ENCODE peak calls at places on chromosome 10, in ten cellular contexts. One of them, this sample, is unnamed.

GRCh38 chr10:9076066-9076465 is 1021.6 kb downstream of the GATA3 start:
- DNase-seq in K562: no peak
- DNase-seq in suprapubic skin: no peak
- DNase-seq in HCT116: no peak
- DNase-seq in breast epithelium: no peak
- DNase-seq in HL-60: no peak
- DNase-seq in spleen: no peak
- DNase-seq in stomach: no peak
- DNase-seq in H1: no peak
- DNase-seq in HepG2: no peak
- DNase-seq in this sample: no peak

GRCh38 chr10:9188022-9188810 is 1133.7 kb downstream of the GATA3 start:
- DNase-seq in suprapubic skin: no peak
- DNase-seq in breast epithelium: no peak
- DNase-seq in HL-60: no peak
- DNase-seq in H1: no peak
- DNase-seq in K562: no peak
- DNase-seq in stomach: no peak
- DNase-seq in HepG2: no peak
- DNase-seq in HCT116: no peak
- DNase-seq in spleen: no peak
- DNase-seq in this sample: no peak

GRCh38 chr10:89373916-89374711 is 3.7 kb upstream of the IFIT1B start:
- DNase-seq in H1: no peak
- DNase-seq in HL-60: no peak
- DNase-seq in HepG2: peak
- DNase-seq in stomach: peak
- DNase-seq in spleen: no peak
- DNase-seq in K562: peak
- DNase-seq in breast epithelium: peak
- DNase-seq in HCT116: no peak
- DNase-seq in suprapubic skin: peak
- DNase-seq in this sample: peak

GRCh38 chr10:132889556-132889955 is 52.8 kb downstream of the CFAP46 start:
- DNase-seq in stomach: no peak
- DNase-seq in HCT116: no peak
- DNase-seq in HL-60: no peak
- DNase-seq in suprapubic skin: peak
- DNase-seq in breast epithelium: peak
- DNase-seq in HepG2: no peak
- DNase-seq in H1: no peak
- DNase-seq in spleen: peak
- DNase-seq in K562: no peak
- DNase-seq in this sample: no peak

GRCh38 chr10:92691591-92692084 is 1.9 kb downstream of the HHEX start:
- DNase-seq in HL-60: peak
- DNase-seq in stomach: peak
- DNase-seq in suprapubic skin: peak
- DNase-seq in HCT116: no peak
- DNase-seq in spleen: peak
- DNase-seq in K562: peak
- DNase-seq in breast epithelium: no peak
- DNase-seq in H1: no peak
- DNase-seq in HepG2: no peak
- DNase-seq in this sample: peak

GRCh38 chr10:120460776-120461175 is 3.7 kb downstream of the PLPP4 start:
- DNase-seq in stomach: no peak
- DNase-seq in H1: no peak
- DNase-seq in K562: peak
- DNase-seq in spleen: no peak
- DNase-seq in breast epithelium: no peak
- DNase-seq in HL-60: no peak
- DNase-seq in HepG2: no peak
- DNase-seq in suprapubic skin: no peak
- DNase-seq in HCT116: no peak
- DNase-seq in this sample: no peak

GRCh38 chr10:30562787-30563186 is 66.8 kb downstream of the LYZL2 start:
- DNase-seq in stomach: no peak
- DNase-seq in spleen: no peak
- DNase-seq in H1: no peak
- DNase-seq in HepG2: no peak
- DNase-seq in suprapubic skin: no peak
- DNase-seq in HL-60: no peak
- DNase-seq in breast epithelium: no peak
- DNase-seq in K562: no peak
- DNase-seq in HCT116: no peak
- DNase-seq in this sample: no peak

GRCh38 chr10:72061491-72061890 is 26.9 kb downstream of the SPOCK2 start:
- DNase-seq in HepG2: no peak
- DNase-seq in HL-60: no peak
- DNase-seq in breast epithelium: no peak
- DNase-seq in suprapubic skin: no peak
- DNase-seq in HCT116: no peak
- DNase-seq in H1: no peak
- DNase-seq in stomach: no peak
- DNase-seq in spleen: no peak
- DNase-seq in K562: peak
- DNase-seq in this sample: no peak

GRCh38 chr10:79948976-79949722 is at the start of gene SFTPD:
- DNase-seq in HepG2: no peak
- DNase-seq in breast epithelium: no peak
- DNase-seq in K562: no peak
- DNase-seq in spleen: no peak
- DNase-seq in stomach: no peak
- DNase-seq in suprapubic skin: no peak
- DNase-seq in HCT116: no peak
- DNase-seq in HL-60: peak
- DNase-seq in H1: no peak
- DNase-seq in this sample: no peak

GRCh38 chr10:14412624-14413023 is 81.9 kb upstream of the FRMD4A start:
- DNase-seq in H1: no peak
- DNase-seq in suprapubic skin: no peak
- DNase-seq in HL-60: no peak
- DNase-seq in HCT116: no peak
- DNase-seq in breast epithelium: no peak
- DNase-seq in stomach: no peak
- DNase-seq in HepG2: no peak
- DNase-seq in spleen: no peak
- DNase-seq in K562: no peak
- DNase-seq in this sample: no peak

GRCh38 chr10:51876979-51877378 is 177.6 kb upstream of the CSTF2T start:
- DNase-seq in H1: no peak
- DNase-seq in breast epithelium: no peak
- DNase-seq in K562: no peak
- DNase-seq in spleen: no peak
- DNase-seq in HepG2: no peak
- DNase-seq in stomach: no peak
- DNase-seq in HL-60: no peak
- DNase-seq in suprapubic skin: no peak
- DNase-seq in HCT116: no peak
- DNase-seq in this sample: no peak

DNA sequence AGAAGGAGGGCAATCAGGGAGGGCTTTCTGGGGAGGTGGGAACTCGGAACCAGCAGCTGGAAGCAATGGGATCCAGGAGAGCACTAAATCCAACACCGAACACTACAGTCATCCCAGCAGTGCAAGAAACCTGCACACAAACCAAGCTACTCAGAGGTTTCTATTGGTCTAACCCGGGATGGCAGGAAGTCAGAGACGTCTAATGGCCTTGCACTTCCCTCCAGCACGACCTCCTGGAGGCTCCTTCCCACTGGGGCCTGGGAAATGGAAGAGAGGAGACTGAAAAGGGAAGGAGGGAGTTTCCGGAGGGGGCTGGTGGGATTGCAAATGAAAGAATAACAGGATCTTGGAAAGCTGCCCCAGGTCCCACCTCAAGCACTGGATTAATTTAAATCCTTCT is 56.3 kb downstream of the TEX36 start:
- DNase-seq in breast epithelium: no peak
- DNase-seq in stomach: no peak
- DNase-seq in suprapubic skin: no peak
- DNase-seq in HL-60: no peak
- DNase-seq in K562: no peak
- DNase-seq in H1: no peak
- DNase-seq in spleen: no peak
- DNase-seq in HCT116: no peak
- DNase-seq in HepG2: no peak
- DNase-seq in this sample: no peak
- TF ChIP-seq POLR2AphosphoS5 in breast epithelium: no peak
- TF ChIP-seq POLR2AphosphoS5 in stomach: no peak
- TF ChIP-seq POLR2AphosphoS5 in suprapubic skin: no peak
- TF ChIP-seq POLR2AphosphoS5 in HL-60: no peak
- TF ChIP-seq POLR2AphosphoS5 in K562: no peak
- TF ChIP-seq POLR2AphosphoS5 in H1: no peak
- TF ChIP-seq POLR2AphosphoS5 in spleen: no peak
- TF ChIP-seq POLR2AphosphoS5 in HCT116: no peak
- TF ChIP-seq POLR2AphosphoS5 in HepG2: no peak
- TF ChIP-seq POLR2AphosphoS5 in this sample: no peak

GRCh38 chr10:60942604-60943269 is 1.2 kb downstream of the RHOBTB1 start:
- DNase-seq in spleen: peak
- DNase-seq in breast epithelium: no peak
- DNase-seq in HCT116: no peak
- DNase-seq in H1: no peak
- DNase-seq in HL-60: peak
- DNase-seq in suprapubic skin: peak
- DNase-seq in stomach: peak
- DNase-seq in HepG2: no peak
- DNase-seq in K562: peak
- DNase-seq in this sample: peak
- TF ChIP-seq POLR2AphosphoS5 in spleen: no peak
- TF ChIP-seq POLR2AphosphoS5 in breast epithelium: no peak
- TF ChIP-seq POLR2AphosphoS5 in HCT116: no peak
- TF ChIP-seq POLR2AphosphoS5 in H1: no peak
- TF ChIP-seq POLR2AphosphoS5 in HL-60: no peak
- TF ChIP-seq POLR2AphosphoS5 in suprapubic skin: no peak
- TF ChIP-seq POLR2AphosphoS5 in stomach: no peak
- TF ChIP-seq POLR2AphosphoS5 in HepG2: no peak
- TF ChIP-seq POLR2AphosphoS5 in K562: no peak
- TF ChIP-seq POLR2AphosphoS5 in this sample: no peak

GRCh38 chr10:114303556-114303955 is 64.5 kb downstream of the VWA2 start:
- DNase-seq in K562: no peak
- DNase-seq in HL-60: no peak
- DNase-seq in H1: no peak
- DNase-seq in suprapubic skin: peak
- DNase-seq in stomach: no peak
- DNase-seq in spleen: peak
- DNase-seq in HepG2: no peak
- DNase-seq in HCT116: no peak
- DNase-seq in breast epithelium: no peak
- DNase-seq in this sample: no peak

GRCh38 chr10:114301951-114302710 is 63.1 kb downstream of the VWA2 start:
- DNase-seq in suprapubic skin: peak
- DNase-seq in spleen: peak
- DNase-seq in H1: no peak
- DNase-seq in HL-60: no peak
- DNase-seq in HepG2: no peak
- DNase-seq in stomach: no peak
- DNase-seq in HCT116: no peak
- DNase-seq in breast epithelium: no peak
- DNase-seq in K562: no peak
- DNase-seq in this sample: no peak

GRCh38 chr10:114305521-114305925 is 66.5 kb downstream of the VWA2 start:
- DNase-seq in HCT116: no peak
- DNase-seq in breast epithelium: no peak
- DNase-seq in spleen: peak
- DNase-seq in K562: no peak
- DNase-seq in H1: no peak
- DNase-seq in stomach: no peak
- DNase-seq in HepG2: no peak
- DNase-seq in suprapubic skin: peak
- DNase-seq in HL-60: no peak
- DNase-seq in this sample: no peak

GRCh38 chr10:114304566-114305421 is 65.7 kb downstream of the VWA2 start:
- DNase-seq in HL-60: peak
- DNase-seq in HCT116: no peak
- DNase-seq in K562: no peak
- DNase-seq in stomach: peak
- DNase-seq in breast epithelium: no peak
- DNase-seq in HepG2: no peak
- DNase-seq in suprapubic skin: peak
- DNase-seq in H1: no peak
- DNase-seq in spleen: peak
- DNase-seq in this sample: peak

DNA sequence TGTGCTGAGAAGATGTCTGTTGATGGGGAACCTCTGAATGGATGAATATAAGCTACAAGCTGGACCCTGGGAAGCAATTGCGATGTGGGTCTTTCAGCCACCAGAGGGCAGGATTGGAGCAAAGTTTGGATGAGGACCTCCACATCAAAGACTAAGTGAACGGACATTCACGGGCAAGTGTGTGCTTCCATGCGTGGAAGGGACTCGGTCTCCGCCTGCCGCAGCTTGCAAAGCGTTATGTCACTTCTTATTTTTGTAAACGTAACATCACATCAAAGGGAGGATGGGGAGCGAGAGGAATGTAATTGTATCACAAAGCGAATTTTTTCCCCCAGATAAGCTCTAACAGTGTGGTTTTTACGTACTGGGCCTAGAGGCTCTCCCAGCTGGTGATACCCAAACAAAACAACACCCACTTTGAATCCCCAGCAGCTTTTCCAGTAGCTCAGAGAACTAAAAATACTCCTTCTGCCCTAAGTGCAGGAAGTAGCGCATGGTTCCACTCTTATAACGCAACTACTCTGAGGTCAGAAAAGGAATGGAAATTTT is 65.0 kb downstream of the VWA2 start:
- DNase-seq in breast epithelium: peak
- DNase-seq in HCT116: peak
- DNase-seq in spleen: peak
- DNase-seq in H1: no peak
- DNase-seq in stomach: peak
- DNase-seq in HL-60: peak
- DNase-seq in HepG2: peak
- DNase-seq in K562: peak
- DNase-seq in suprapubic skin: peak
- DNase-seq in this sample: peak
- TF ChIP-seq POLR2AphosphoS5 in breast epithelium: no peak
- TF ChIP-seq POLR2AphosphoS5 in HCT116: no peak
- TF ChIP-seq POLR2AphosphoS5 in spleen: no peak
- TF ChIP-seq POLR2AphosphoS5 in H1: no peak
- TF ChIP-seq POLR2AphosphoS5 in stomach: no peak
- TF ChIP-seq POLR2AphosphoS5 in HL-60: no peak
- TF ChIP-seq POLR2AphosphoS5 in HepG2: no peak
- TF ChIP-seq POLR2AphosphoS5 in K562: no peak
- TF ChIP-seq POLR2AphosphoS5 in suprapubic skin: no peak
- TF ChIP-seq POLR2AphosphoS5 in this sample: no peak

DNA sequence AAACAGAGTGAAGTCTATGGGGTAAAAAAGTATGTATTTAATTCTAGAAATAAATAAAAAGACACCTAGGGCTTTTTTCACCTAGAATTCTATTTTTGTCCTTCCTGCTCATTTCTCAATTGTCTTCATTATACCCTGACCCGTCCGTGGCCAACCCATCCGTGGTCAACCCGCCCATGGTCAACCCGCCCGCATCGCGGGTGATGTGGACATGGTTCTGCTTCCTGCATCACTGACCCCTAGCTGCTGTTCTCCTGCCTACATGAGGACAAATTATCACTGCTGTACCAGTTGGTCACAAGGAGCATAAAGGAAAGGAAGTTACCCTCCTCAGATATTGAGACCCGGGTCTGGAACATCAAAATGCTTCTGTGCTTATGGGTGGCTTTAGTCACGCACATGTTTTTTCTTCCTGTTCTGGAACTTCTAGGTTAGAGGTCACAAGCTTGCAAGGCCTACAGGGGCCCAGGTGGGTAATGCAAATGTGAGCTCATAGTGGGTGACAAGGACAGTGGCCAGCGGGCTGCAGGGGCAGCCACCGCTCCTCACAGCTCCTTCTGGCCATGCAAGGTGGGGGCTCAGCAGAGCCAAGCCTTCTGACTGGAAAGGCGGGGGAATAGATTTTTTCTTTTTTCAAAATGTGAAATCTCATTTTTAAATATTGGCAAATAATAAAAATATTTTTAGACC is 15.5 kb downstream of the CAMK2G start:
- DNase-seq in stomach: no peak
- DNase-seq in HCT116: no peak
- DNase-seq in spleen: no peak
- DNase-seq in suprapubic skin: no peak
- DNase-seq in breast epithelium: no peak
- DNase-seq in HepG2: no peak
- DNase-seq in K562: no peak
- DNase-seq in H1: no peak
- DNase-seq in HL-60: no peak
- DNase-seq in this sample: no peak
- TF ChIP-seq POLR2AphosphoS5 in stomach: no peak
- TF ChIP-seq POLR2AphosphoS5 in HCT116: no peak
- TF ChIP-seq POLR2AphosphoS5 in spleen: no peak
- TF ChIP-seq POLR2AphosphoS5 in suprapubic skin: no peak
- TF ChIP-seq POLR2AphosphoS5 in breast epithelium: no peak
- TF ChIP-seq POLR2AphosphoS5 in HepG2: no peak
- TF ChIP-seq POLR2AphosphoS5 in K562: no peak
- TF ChIP-seq POLR2AphosphoS5 in H1: no peak
- TF ChIP-seq POLR2AphosphoS5 in HL-60: no peak
- TF ChIP-seq POLR2AphosphoS5 in this sample: no peak